ENCODE peak calls at places on chromosomes 7 and 10, in six cellular contexts. One of them, this sample, is unnamed.

GRCh38 chr7:91569702-91570457 is 305.6 kb downstream of the FZD1 start:
- DNase-seq in tibial artery: no peak
- DNase-seq in uterus: no peak
- DNase-seq in activated CD8-positive, alpha-beta memory T cell treated with anti-CD3 and anti-CD28 coated beads, Interleukin-2, amount 50 U/mL, for 48 hours: no peak
- DNase-seq in nucleus accumbens: no peak
- DNase-seq in activated CD4-positive, alpha-beta T cell treated with anti-CD3 and anti-CD28 coated beads for 36 hours: no peak
- DNase-seq in this sample: no peak

GRCh38 chr10:80664071-80664680 is 126.5 kb downstream of the SH2D4B start:
- DNase-seq in activated CD8-positive, alpha-beta memory T cell treated with anti-CD3 and anti-CD28 coated beads, Interleukin-2, amount 50 U/mL, for 48 hours: peak; percentile 86
- DNase-seq in nucleus accumbens: peak; percentile 71
- DNase-seq in uterus: peak; percentile 68
- DNase-seq in tibial artery: peak; percentile 71
- DNase-seq in activated CD4-positive, alpha-beta T cell treated with anti-CD3 and anti-CD28 coated beads for 36 hours: peak; percentile 79
- DNase-seq in this sample: no peak

GRCh38 chr10:3365630-3366029 is 193.0 kb upstream of the PITRM1 start:
- DNase-seq in nucleus accumbens: no peak
- DNase-seq in activated CD8-positive, alpha-beta memory T cell treated with anti-CD3 and anti-CD28 coated beads, Interleukin-2, amount 50 U/mL, for 48 hours: no peak
- DNase-seq in activated CD4-positive, alpha-beta T cell treated with anti-CD3 and anti-CD28 coated beads for 36 hours: no peak
- DNase-seq in tibial artery: no peak
- DNase-seq in uterus: no peak
- DNase-seq in this sample: no peak

GRCh38 chr7:28784166-28784870 is 173.8 kb downstream of the TRIL start:
- DNase-seq in tibial artery: no peak
- DNase-seq in uterus: no peak
- DNase-seq in nucleus accumbens: no peak
- DNase-seq in activated CD8-positive, alpha-beta memory T cell treated with anti-CD3 and anti-CD28 coated beads, Interleukin-2, amount 50 U/mL, for 48 hours: no peak
- DNase-seq in activated CD4-positive, alpha-beta T cell treated with anti-CD3 and anti-CD28 coated beads for 36 hours: no peak
- DNase-seq in this sample: no peak

GRCh38 chr10:124721295-124722052 is 22.7 kb downstream of the FAM53B start:
- DNase-seq in activated CD8-positive, alpha-beta memory T cell treated with anti-CD3 and anti-CD28 coated beads, Interleukin-2, amount 50 U/mL, for 48 hours: no peak
- DNase-seq in nucleus accumbens: no peak
- DNase-seq in tibial artery: peak; percentile 67
- DNase-seq in uterus: no peak
- DNase-seq in activated CD4-positive, alpha-beta T cell treated with anti-CD3 and anti-CD28 coated beads for 36 hours: peak; percentile 51
- DNase-seq in this sample: no peak

GRCh38 chr7:75870557-75870956 is 8.3 kb upstream of the RHBDD2 start:
- DNase-seq in uterus: no peak
- DNase-seq in tibial artery: no peak
- DNase-seq in activated CD4-positive, alpha-beta T cell treated with anti-CD3 and anti-CD28 coated beads for 36 hours: peak; percentile 42
- DNase-seq in activated CD8-positive, alpha-beta memory T cell treated with anti-CD3 and anti-CD28 coated beads, Interleukin-2, amount 50 U/mL, for 48 hours: no peak
- DNase-seq in nucleus accumbens: no peak
- DNase-seq in this sample: no peak

GRCh38 chr7:80087051-80087767 is 47.4 kb upstream of the GNAI1 start:
- DNase-seq in uterus: no peak
- DNase-seq in tibial artery: no peak
- DNase-seq in activated CD8-positive, alpha-beta memory T cell treated with anti-CD3 and anti-CD28 coated beads, Interleukin-2, amount 50 U/mL, for 48 hours: no peak
- DNase-seq in activated CD4-positive, alpha-beta T cell treated with anti-CD3 and anti-CD28 coated beads for 36 hours: no peak
- DNase-seq in nucleus accumbens: no peak
- DNase-seq in this sample: no peak

GRCh38 chr7:98123073-98123696 is 16.5 kb downstream of the LMTK2 start:
- DNase-seq in activated CD8-positive, alpha-beta memory T cell treated with anti-CD3 and anti-CD28 coated beads, Interleukin-2, amount 50 U/mL, for 48 hours: no peak
- DNase-seq in nucleus accumbens: no peak
- DNase-seq in tibial artery: no peak
- DNase-seq in activated CD4-positive, alpha-beta T cell treated with anti-CD3 and anti-CD28 coated beads for 36 hours: no peak
- DNase-seq in uterus: no peak
- DNase-seq in this sample: no peak

GRCh38 chr10:69232252-69232651 is 12.1 kb downstream of the HKDC1 start:
- DNase-seq in activated CD8-positive, alpha-beta memory T cell treated with anti-CD3 and anti-CD28 coated beads, Interleukin-2, amount 50 U/mL, for 48 hours: no peak
- DNase-seq in activated CD4-positive, alpha-beta T cell treated with anti-CD3 and anti-CD28 coated beads for 36 hours: no peak
- DNase-seq in tibial artery: no peak
- DNase-seq in uterus: no peak
- DNase-seq in nucleus accumbens: no peak
- DNase-seq in this sample: no peak

GRCh38 chr10:80211786-80212185 is 6.4 kb upstream of the ANXA11 start:
- DNase-seq in activated CD8-positive, alpha-beta memory T cell treated with anti-CD3 and anti-CD28 coated beads, Interleukin-2, amount 50 U/mL, for 48 hours: no peak
- DNase-seq in tibial artery: no peak
- DNase-seq in activated CD4-positive, alpha-beta T cell treated with anti-CD3 and anti-CD28 coated beads for 36 hours: no peak
- DNase-seq in nucleus accumbens: no peak
- DNase-seq in uterus: no peak
- DNase-seq in this sample: no peak

GRCh38 chr7:81715984-81716588 is 53.8 kb downstream of the HGF start:
- DNase-seq in nucleus accumbens: no peak
- DNase-seq in activated CD8-positive, alpha-beta memory T cell treated with anti-CD3 and anti-CD28 coated beads, Interleukin-2, amount 50 U/mL, for 48 hours: no peak
- DNase-seq in tibial artery: no peak
- DNase-seq in activated CD4-positive, alpha-beta T cell treated with anti-CD3 and anti-CD28 coated beads for 36 hours: no peak
- DNase-seq in uterus: no peak
- DNase-seq in this sample: no peak

GRCh38 chr10:46226232-46226631 is 60.6 kb upstream of the ANTXRL start:
- DNase-seq in nucleus accumbens: no peak
- DNase-seq in activated CD4-positive, alpha-beta T cell treated with anti-CD3 and anti-CD28 coated beads for 36 hours: no peak
- DNase-seq in uterus: no peak
- DNase-seq in tibial artery: no peak
- DNase-seq in activated CD8-positive, alpha-beta memory T cell treated with anti-CD3 and anti-CD28 coated beads, Interleukin-2, amount 50 U/mL, for 48 hours: no peak
- DNase-seq in this sample: peak; percentile 71

GRCh38 chr10:58266003-58266825 is 1.5 kb downstream of the IPMK start:
- DNase-seq in nucleus accumbens: no peak
- DNase-seq in uterus: no peak
- DNase-seq in activated CD4-positive, alpha-beta T cell treated with anti-CD3 and anti-CD28 coated beads for 36 hours: peak; percentile 52
- DNase-seq in activated CD8-positive, alpha-beta memory T cell treated with anti-CD3 and anti-CD28 coated beads, Interleukin-2, amount 50 U/mL, for 48 hours: no peak
- DNase-seq in tibial artery: no peak
- DNase-seq in this sample: no peak

GRCh38 chr7:128794020-128794419 is 2.3 kb downstream of the CCDC136 start:
- DNase-seq in nucleus accumbens: no peak
- DNase-seq in activated CD8-positive, alpha-beta memory T cell treated with anti-CD3 and anti-CD28 coated beads, Interleukin-2, amount 50 U/mL, for 48 hours: no peak
- DNase-seq in uterus: no peak
- DNase-seq in tibial artery: no peak
- DNase-seq in activated CD4-positive, alpha-beta T cell treated with anti-CD3 and anti-CD28 coated beads for 36 hours: peak; percentile 50
- DNase-seq in this sample: no peak

GRCh38 chr10:102918817-102919236 is 733 bp downstream of the CNNM2 start:
- DNase-seq in tibial artery: peak; percentile 30
- DNase-seq in activated CD4-positive, alpha-beta T cell treated with anti-CD3 and anti-CD28 coated beads for 36 hours: peak; percentile 63
- DNase-seq in nucleus accumbens: no peak
- DNase-seq in activated CD8-positive, alpha-beta memory T cell treated with anti-CD3 and anti-CD28 coated beads, Interleukin-2, amount 50 U/mL, for 48 hours: peak; percentile 73
- DNase-seq in uterus: peak; percentile 28
- DNase-seq in this sample: no peak

GRCh38 chr7:116356979-116357378 is 142.6 kb upstream of the CAV2 start:
- DNase-seq in activated CD4-positive, alpha-beta T cell treated with anti-CD3 and anti-CD28 coated beads for 36 hours: no peak
- DNase-seq in nucleus accumbens: no peak
- DNase-seq in uterus: no peak
- DNase-seq in tibial artery: no peak
- DNase-seq in activated CD8-positive, alpha-beta memory T cell treated with anti-CD3 and anti-CD28 coated beads, Interleukin-2, amount 50 U/mL, for 48 hours: no peak
- DNase-seq in this sample: no peak

GRCh38 chr7:135510603-135511183 is 791 bp upstream of the CNOT4 start:
- DNase-seq in tibial artery: no peak
- DNase-seq in activated CD8-positive, alpha-beta memory T cell treated with anti-CD3 and anti-CD28 coated beads, Interleukin-2, amount 50 U/mL, for 48 hours: no peak
- DNase-seq in nucleus accumbens: peak; percentile 7
- DNase-seq in activated CD4-positive, alpha-beta T cell treated with anti-CD3 and anti-CD28 coated beads for 36 hours: peak; percentile 16
- DNase-seq in uterus: no peak
- DNase-seq in this sample: peak; percentile 60

GRCh38 chr7:99392659-99393362 is 15.6 kb downstream of the PDAP1 start:
- DNase-seq in tibial artery: peak; percentile 78
- DNase-seq in activated CD4-positive, alpha-beta T cell treated with anti-CD3 and anti-CD28 coated beads for 36 hours: peak; percentile 89
- DNase-seq in nucleus accumbens: peak; percentile 66
- DNase-seq in uterus: peak; percentile 80
- DNase-seq in activated CD8-positive, alpha-beta memory T cell treated with anti-CD3 and anti-CD28 coated beads, Interleukin-2, amount 50 U/mL, for 48 hours: peak; percentile 87
- DNase-seq in this sample: no peak

GRCh38 chr10:43594944-43595589 is 11.2 kb upstream of the ZNF485 start:
- DNase-seq in uterus: no peak
- DNase-seq in activated CD8-positive, alpha-beta memory T cell treated with anti-CD3 and anti-CD28 coated beads, Interleukin-2, amount 50 U/mL, for 48 hours: peak; percentile 58
- DNase-seq in activated CD4-positive, alpha-beta T cell treated with anti-CD3 and anti-CD28 coated beads for 36 hours: peak; percentile 69
- DNase-seq in tibial artery: no peak
- DNase-seq in nucleus accumbens: no peak
- DNase-seq in this sample: peak; percentile 73

GRCh38 chr7:121116399-121116798 is 127.9 kb downstream of the CPED1 start:
- DNase-seq in activated CD4-positive, alpha-beta T cell treated with anti-CD3 and anti-CD28 coated beads for 36 hours: no peak
- DNase-seq in uterus: no peak
- DNase-seq in nucleus accumbens: no peak
- DNase-seq in tibial artery: no peak
- DNase-seq in activated CD8-positive, alpha-beta memory T cell treated with anti-CD3 and anti-CD28 coated beads, Interleukin-2, amount 50 U/mL, for 48 hours: no peak
- DNase-seq in this sample: no peak

GRCh38 chr10:102675887-102676616 is 31.8 kb downstream of the TRIM8 start:
- DNase-seq in tibial artery: no peak
- DNase-seq in nucleus accumbens: peak; percentile 29
- DNase-seq in activated CD8-positive, alpha-beta memory T cell treated with anti-CD3 and anti-CD28 coated beads, Interleukin-2, amount 50 U/mL, for 48 hours: no peak
- DNase-seq in activated CD4-positive, alpha-beta T cell treated with anti-CD3 and anti-CD28 coated beads for 36 hours: no peak
- DNase-seq in uterus: no peak
- DNase-seq in this sample: no peak

GRCh38 chr10:21184216-21184615 is 287.1 kb upstream of the NEBL start:
- DNase-seq in nucleus accumbens: no peak
- DNase-seq in tibial artery: no peak
- DNase-seq in activated CD8-positive, alpha-beta memory T cell treated with anti-CD3 and anti-CD28 coated beads, Interleukin-2, amount 50 U/mL, for 48 hours: no peak
- DNase-seq in activated CD4-positive, alpha-beta T cell treated with anti-CD3 and anti-CD28 coated beads for 36 hours: no peak
- DNase-seq in uterus: no peak
- DNase-seq in this sample: no peak

GRCh38 chr7:149772821-149773425 is 465 bp downstream of the ZNF467 start:
- DNase-seq in tibial artery: no peak
- DNase-seq in activated CD8-positive, alpha-beta memory T cell treated with anti-CD3 and anti-CD28 coated beads, Interleukin-2, amount 50 U/mL, for 48 hours: peak; percentile 69
- DNase-seq in nucleus accumbens: no peak
- DNase-seq in uterus: peak; percentile 43
- DNase-seq in activated CD4-positive, alpha-beta T cell treated with anti-CD3 and anti-CD28 coated beads for 36 hours: peak; percentile 54
- DNase-seq in this sample: no peak

GRCh38 chr7:41003031-41003925 is 699.6 kb downstream of the INHBA start:
- DNase-seq in activated CD8-positive, alpha-beta memory T cell treated with anti-CD3 and anti-CD28 coated beads, Interleukin-2, amount 50 U/mL, for 48 hours: peak; percentile 76
- DNase-seq in uterus: no peak
- DNase-seq in tibial artery: no peak
- DNase-seq in activated CD4-positive, alpha-beta T cell treated with anti-CD3 and anti-CD28 coated beads for 36 hours: peak; percentile 71
- DNase-seq in nucleus accumbens: no peak
- DNase-seq in this sample: no peak

GRCh38 chr10:77391605-77392235 is 245.9 kb downstream of the KCNMA1 start:
- DNase-seq in activated CD4-positive, alpha-beta T cell treated with anti-CD3 and anti-CD28 coated beads for 36 hours: peak; percentile 60
- DNase-seq in tibial artery: peak; percentile 87
- DNase-seq in nucleus accumbens: peak; percentile 62
- DNase-seq in uterus: peak; percentile 79
- DNase-seq in activated CD8-positive, alpha-beta memory T cell treated with anti-CD3 and anti-CD28 coated beads, Interleukin-2, amount 50 U/mL, for 48 hours: peak; percentile 72
- DNase-seq in this sample: peak; percentile 94

GRCh38 chr7:132511387-132511786 is 64.9 kb downstream of the PLXNA4 start:
- DNase-seq in tibial artery: no peak
- DNase-seq in activated CD8-positive, alpha-beta memory T cell treated with anti-CD3 and anti-CD28 coated beads, Interleukin-2, amount 50 U/mL, for 48 hours: no peak
- DNase-seq in uterus: no peak
- DNase-seq in nucleus accumbens: no peak
- DNase-seq in activated CD4-positive, alpha-beta T cell treated with anti-CD3 and anti-CD28 coated beads for 36 hours: no peak
- DNase-seq in this sample: no peak

GRCh38 chr10:88990528-88991160 is at the start of gene FAS:
- DNase-seq in activated CD4-positive, alpha-beta T cell treated with anti-CD3 and anti-CD28 coated beads for 36 hours: peak; percentile 91
- DNase-seq in tibial artery: peak; percentile 83
- DNase-seq in uterus: peak; percentile 75
- DNase-seq in nucleus accumbens: peak; percentile 47
- DNase-seq in activated CD8-positive, alpha-beta memory T cell treated with anti-CD3 and anti-CD28 coated beads, Interleukin-2, amount 50 U/mL, for 48 hours: peak; percentile 87
- DNase-seq in this sample: peak; percentile 85

GRCh38 chr7:10913457-10913856 is 60.2 kb upstream of the PHF14 start:
- DNase-seq in activated CD8-positive, alpha-beta memory T cell treated with anti-CD3 and anti-CD28 coated beads, Interleukin-2, amount 50 U/mL, for 48 hours: no peak
- DNase-seq in tibial artery: no peak
- DNase-seq in activated CD4-positive, alpha-beta T cell treated with anti-CD3 and anti-CD28 coated beads for 36 hours: no peak
- DNase-seq in nucleus accumbens: no peak
- DNase-seq in uterus: no peak
- DNase-seq in this sample: no peak